ENCODE peak calls at places on chromosomes 7 and 10, in four cellular contexts. D is K562, V is WTC11, W is HepG2. R is an unnamed sample.

GRCh38 chr7:5332579-5332978 is 49.8 kb downstream of the SLC29A4 start:
- DNase-seq in D (no peak), V (no peak), W (no peak), R (no peak)

GRCh38 chr7:830069-830468 is 2.2 kb upstream of the SUN1 start:
- DNase-seq in D (no peak), V (no peak), W (no peak), R (no peak)

GRCh38 chr7:140640727-140641531 is at the start of gene DENND2A:
- DNase-seq in D (no peak), V (peak; percentile 80), W (no peak), R (no peak)

GRCh38 chr7:91264924-91265681 is 870 bp downstream of the FZD1 start:
- DNase-seq in D (peak; percentile 18), V (peak; percentile 37), W (no peak), R (peak; percentile 65)

GRCh38 chr7:77958436-77958835 is 159.9 kb downstream of the PHTF2 start:
- DNase-seq in D (no peak), V (no peak), W (no peak), R (no peak)

GRCh38 chr10:61643316-61643751 is 19.4 kb upstream of the CABCOCO1 start:
- DNase-seq in D (no peak), V (no peak), W (no peak), R (no peak)

GRCh38 chr10:122657734-122658133 is 41.9 kb downstream of the C10orf120 start:
- DNase-seq in D (no peak), V (no peak), W (no peak), R (no peak)

GRCh38 chr10:20355011-20355410 is 538.8 kb downstream of the PLXDC2 start:
- DNase-seq in D (no peak), V (no peak), W (no peak), R (no peak)

GRCh38 chr7:74479066-74479781 is 25.5 kb downstream of the GTF2IRD1 start:
- DNase-seq in D (no peak), V (no peak), W (no peak), R (no peak)

GRCh38 chr10:126663880-126664279 is 6.6 kb downstream of the C10orf90 start:
- DNase-seq in D (no peak), V (no peak), W (no peak), R (no peak)

GRCh38 chr7:155844019-155844453 is 31.8 kb upstream of the SHH start:
- DNase-seq in D (peak; percentile 11), V (no peak), W (peak; percentile 51), R (peak; percentile 49)

GRCh38 chr10:44192435-44192834 is 192.5 kb downstream of the CXCL12 start:
- DNase-seq in D (no peak), V (no peak), W (no peak), R (no peak)

DNA sequence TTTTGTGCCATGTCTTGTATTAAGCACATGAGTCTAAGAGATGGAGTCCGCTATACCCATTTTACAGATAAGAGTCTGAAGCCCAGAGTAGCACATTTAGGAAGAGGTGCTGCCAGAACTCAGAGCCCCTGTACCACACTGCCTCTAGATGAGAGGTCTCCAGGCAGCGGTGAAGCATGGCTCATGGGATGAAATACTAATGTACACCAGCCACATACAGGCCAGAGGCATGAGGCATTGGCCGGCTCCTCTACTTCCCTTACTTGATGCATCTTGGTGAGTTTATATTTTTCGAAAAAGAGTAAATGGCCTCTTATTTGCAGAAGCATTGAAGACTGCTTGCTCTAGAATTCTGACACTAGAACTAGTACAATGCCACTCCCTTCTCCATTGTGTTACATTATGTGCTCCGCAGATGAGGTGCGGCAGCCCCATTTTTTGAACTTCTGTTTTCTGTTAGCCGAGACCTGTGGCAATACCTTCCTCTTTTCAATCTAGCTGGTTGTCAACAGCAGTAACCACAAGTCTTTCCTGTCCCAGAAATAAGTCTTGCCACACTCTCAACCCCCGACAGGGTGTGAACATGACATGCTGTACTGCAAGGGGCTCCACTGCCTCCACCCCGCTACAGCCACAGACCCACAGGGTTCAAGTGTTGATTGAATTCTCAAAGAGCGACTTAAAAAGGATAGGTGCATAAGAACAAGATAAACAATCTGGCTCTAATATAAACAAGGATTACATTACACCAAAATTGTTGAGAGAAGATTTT is 145.3 kb downstream of the CELF2 start:
- DNase-seq in D (peak; percentile 47), V (no peak), W (no peak), R (no peak)
- TF ChIP-seq NR3C1 in D (no peak), V (no peak), W (no peak), R (no peak)

GRCh38 chr10:129467346-129468119 is 492 bp downstream of the MGMT start:
- DNase-seq in D (no peak), V (no peak), W (peak; percentile 78), R (no peak)
- TF ChIP-seq NR3C1 in D (no peak), V (no peak), W (no peak), R (no peak)

GRCh38 chr10:13928362-13928921 is 341.7 kb downstream of the PRPF18 start:
- DNase-seq in D (no peak), V (no peak), W (no peak), R (no peak)

GRCh38 chr10:13922591-13922990 is 335.8 kb downstream of the PRPF18 start:
- DNase-seq in D (no peak), V (no peak), W (no peak), R (no peak)

GRCh38 chr10:13924020-13924725 is 337.4 kb downstream of the PRPF18 start:
- DNase-seq in D (no peak), V (no peak), W (no peak), R (no peak)

GRCh38 chr10:13921941-13922340 is 335.2 kb downstream of the PRPF18 start:
- DNase-seq in D (no peak), V (no peak), W (no peak), R (no peak)

GRCh38 chr10:13925924-13926435 is 339.2 kb downstream of the PRPF18 start:
- DNase-seq in D (no peak), V (no peak), W (no peak), R (no peak)
- TF ChIP-seq NR3C1 in D (no peak), V (no peak), W (no peak), R (no peak)

DNA sequence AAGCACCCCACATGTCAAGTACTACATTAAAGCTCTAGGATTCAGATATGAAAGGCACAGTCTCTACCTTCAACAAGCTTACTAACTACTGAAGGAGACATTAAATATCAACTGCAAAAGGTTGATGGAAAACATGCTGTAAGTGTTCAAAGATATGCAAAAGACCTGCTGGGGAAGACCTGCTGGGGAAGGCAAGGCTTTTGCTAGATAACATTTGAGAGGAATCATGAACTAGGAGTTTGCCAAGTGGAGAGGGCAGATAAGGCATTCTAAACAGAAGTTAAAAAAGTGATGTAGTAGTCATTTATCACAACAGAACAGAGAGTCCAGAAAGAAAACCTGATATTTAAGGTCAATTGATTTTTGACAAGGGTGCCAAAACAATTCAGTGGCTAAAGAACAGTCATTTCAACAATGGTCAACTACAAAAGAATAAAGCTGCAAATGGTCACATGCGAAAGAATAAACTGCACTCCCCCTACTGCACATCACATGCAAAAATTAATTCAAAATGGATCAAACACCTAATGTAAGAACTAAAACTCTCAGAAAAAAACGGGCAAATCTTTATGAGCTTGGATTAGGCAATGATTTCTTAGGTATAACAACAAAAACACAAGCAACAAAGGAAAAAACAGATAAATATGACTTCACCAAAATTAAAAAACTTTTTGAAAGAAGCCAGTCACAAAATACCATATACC is 23.0 kb upstream of the MSS51 start:
- DNase-seq in D (peak; percentile 96), V (no peak), W (no peak), R (no peak)
- TF ChIP-seq NR3C1 in D (no peak), V (no peak), W (no peak), R (no peak)

GRCh38 chr10:99410876-99411275 is 19.5 kb downstream of the GOT1 start:
- DNase-seq in D (no peak), V (no peak), W (no peak), R (no peak)

GRCh38 chr10:99406149-99406548 is 24.3 kb downstream of the GOT1 start:
- DNase-seq in D (no peak), V (no peak), W (no peak), R (no peak)

GRCh38 chr10:99412100-99412499 is 18.3 kb downstream of the GOT1 start:
- DNase-seq in D (no peak), V (no peak), W (peak; percentile 75), R (no peak)

GRCh38 chr10:99411546-99411945 is 18.9 kb downstream of the GOT1 start:
- DNase-seq in D (no peak), V (no peak), W (no peak), R (no peak)
- TF ChIP-seq NR3C1 in D (no peak), V (no peak), W (no peak), R (no peak)

GRCh38 chr10:77591238-77591880 is 46.2 kb downstream of the KCNMA1 start:
- DNase-seq in D (no peak), V (no peak), W (no peak), R (no peak)

GRCh38 chr10:77590344-77591237 is 47.0 kb downstream of the KCNMA1 start:
- DNase-seq in D (no peak), V (no peak), W (no peak), R (no peak)

GRCh38 chr10:77594171-77594783 is 43.3 kb downstream of the KCNMA1 start:
- DNase-seq in D (no peak), V (no peak), W (no peak), R (no peak)

GRCh38 chr10:77592510-77592909 is 45.1 kb downstream of the KCNMA1 start:
- DNase-seq in D (no peak), V (no peak), W (no peak), R (no peak)

GRCh38 chr10:77592946-77593636 is 44.5 kb downstream of the KCNMA1 start:
- DNase-seq in D (peak; percentile 15), V (no peak), W (no peak), R (peak; percentile 93)
- TF ChIP-seq NR3C1 in D (no peak), V (no peak), W (no peak), R (no peak)

DNA sequence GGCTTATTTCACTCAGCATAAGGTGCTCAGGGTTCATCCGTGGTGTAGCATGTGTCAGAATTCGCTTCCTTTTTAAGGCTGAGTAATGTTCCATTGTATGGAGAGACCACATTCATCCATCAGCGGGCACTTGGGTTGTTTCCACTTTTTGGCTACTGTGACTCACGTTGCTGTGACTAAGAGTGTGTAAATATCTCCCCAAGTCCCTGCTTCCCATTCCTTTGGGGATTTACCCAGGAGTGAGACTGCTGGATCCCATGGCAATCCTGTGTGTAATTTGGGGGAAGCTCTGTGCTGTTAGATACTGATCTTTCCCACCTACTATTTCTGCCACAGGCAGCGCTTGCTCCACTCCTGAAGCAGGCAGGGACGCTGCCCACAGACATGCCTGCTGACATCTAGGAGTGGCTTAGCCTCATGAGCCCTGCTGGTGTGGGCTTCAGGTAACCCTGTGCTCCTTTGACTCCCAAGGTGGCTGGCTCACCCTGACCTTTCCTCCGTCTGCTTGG is 346.0 kb downstream of the FRMD4A start:
- DNase-seq in D (no peak), V (no peak), W (no peak), R (peak; percentile 43)
- TF ChIP-seq NR3C1 in D (no peak), V (no peak), W (no peak), R (no peak)

DNA sequence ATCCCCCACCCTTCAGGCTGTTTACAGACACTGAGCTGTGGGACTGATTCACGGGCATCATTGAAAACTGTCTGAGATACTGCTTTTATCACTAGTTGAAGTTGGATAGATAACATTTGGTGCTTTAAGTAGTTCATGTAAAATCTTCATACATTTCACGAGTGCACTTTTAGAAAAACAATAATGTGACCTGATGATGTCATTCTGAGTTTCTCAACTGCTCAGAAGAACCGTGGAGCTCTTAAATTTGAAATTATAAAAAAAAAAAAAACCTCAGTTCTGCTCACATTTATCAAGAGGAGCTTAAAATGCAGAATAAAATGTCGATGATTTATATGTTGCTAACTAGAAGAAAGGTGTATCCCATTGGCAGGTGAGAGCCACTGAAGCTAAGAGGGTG is 81.5 kb downstream of the GALNT11 start:
- DNase-seq in D (no peak), V (no peak), W (no peak), R (no peak)
- TF ChIP-seq NR3C1 in D (no peak), V (no peak), W (no peak), R (no peak)

R was measured in A549.